ENCODE peak calls at places on chromosomes 13 and 19, in ten cellular contexts. Z is pancreas; V is thyroid gland; G is ovary; M is CD8-positive, alpha-beta T cell; I is SK-N-SH; R is transverse colon; C is right cardiac atrium; K is psoas muscle; Y is cardiac muscle cell. T is an unnamed sample. For H3K4me1, the result is how much of the 10 kb centered on the place peaks cover.

GRCh38 chr13:97329331-97329730 is 104.6 kb upstream of the RAP2A start:
- DNase-seq in I (no peak), V (no peak), M (no peak), Y (peak), R (no peak), K (no peak), Z (no peak), C (peak), G (no peak), T (no peak)

GRCh38 chr19:35345671-35346111 is 2.0 kb upstream of the FFAR1 start:
- DNase-seq in I (no peak), G (peak), Y (no peak), Z (no peak), C (no peak), V (no peak), K (no peak), R (no peak), M (no peak), T (peak)

GRCh38 chr19:7288131-7288530 is 6.1 kb downstream of the INSR start:
- DNase-seq in V (no peak), K (no peak), R (no peak), C (no peak), Y (no peak), I (no peak), G (no peak), M (no peak), Z (no peak), T (no peak)

GRCh38 chr13:20174656-20175405 is 14.0 kb upstream of the GJA3 start:
- DNase-seq in M (no peak), I (no peak), V (peak), Y (peak), R (peak), K (peak), C (peak), Z (peak), G (peak), T (peak)

GRCh38 chr13:25932353-25932752 is 119.5 kb downstream of the SHISA2 start:
- DNase-seq in G (no peak), V (no peak), Y (no peak), C (no peak), K (no peak), I (no peak), Z (no peak), M (no peak), R (no peak), T (no peak)

GRCh38 chr13:39451860-39452301 is 151.1 kb downstream of the LHFPL6 start:
- DNase-seq in I (no peak), V (peak), Z (peak), C (peak), R (peak), M (no peak), G (peak), K (peak), Y (peak), T (no peak)

GRCh38 chr19:3012522-3013260 is 16.4 kb downstream of the TLE2 start:
- DNase-seq in V (no peak), C (no peak), Y (peak), K (no peak), I (no peak), Z (no peak), M (no peak), G (no peak), R (no peak), T (no peak)

GRCh38 chr13:46022476-46022875 is 30.1 kb downstream of the ZC3H13 start:
- DNase-seq in Y (peak), K (no peak), M (no peak), G (no peak), Z (no peak), V (no peak), R (no peak), C (no peak), I (no peak), T (no peak)

GRCh38 chr13:24038846-24039330 is 121.6 kb upstream of the SPATA13 start:
- DNase-seq in Y (peak), R (peak), Z (peak), G (no peak), M (no peak), K (no peak), C (no peak), I (no peak), V (no peak), T (no peak)

GRCh38 chr19:3281026-3281425 is 56.6 kb downstream of the CELF5 start:
- DNase-seq in K (no peak), Z (no peak), Y (no peak), I (peak), V (no peak), C (no peak), G (no peak), M (no peak), R (no peak), T (no peak)

GRCh38 chr13:108830916-108831315 is 201.5 kb downstream of the MYO16 start:
- DNase-seq in Z (no peak), K (no peak), C (no peak), I (no peak), V (no peak), M (no peak), Y (no peak), G (no peak), R (no peak), T (no peak)

GRCh38 chr19:56091066-56091490 is 30.0 kb downstream of the ZNF787 start:
- DNase-seq in R (no peak), G (no peak), K (no peak), I (no peak), Y (peak), M (no peak), V (no peak), Z (no peak), C (peak), T (no peak)

GRCh38 chr13:26628706-26629105 is 71.2 kb downstream of the WASF3 start:
- DNase-seq in V (peak), G (no peak), Y (peak), C (no peak), K (no peak), Z (no peak), R (peak), M (no peak), I (no peak), T (no peak)

GRCh38 chr13:43441464-43441863 is 345.3 kb downstream of the ENOX1 start:
- DNase-seq in G (no peak), M (no peak), Z (no peak), I (no peak), R (no peak), Y (no peak), C (no peak), K (no peak), V (no peak), T (no peak)

GRCh38 chr13:113162783-113163685 is 4.6 kb downstream of the PROZ start:
- DNase-seq in G (no peak), R (no peak), I (no peak), Z (no peak), M (no peak), C (no peak), V (no peak), K (no peak), Y (no peak), T (no peak)

GRCh38 chr13:39306639-39307589 is 268.7 kb downstream of the NHLRC3 start:
- DNase-seq in Y (no peak), K (no peak), R (no peak), G (no peak), C (no peak), V (no peak), Z (no peak), M (no peak), I (no peak), T (no peak)

GRCh38 chr19:54626757-54627156 is 3.5 kb upstream of the LILRB1 start:
- DNase-seq in M (no peak), I (no peak), R (no peak), G (no peak), Y (no peak), V (no peak), Z (no peak), C (no peak), K (no peak), T (no peak)

GRCh38 chr19:4647676-4648644 is 8.6 kb downstream of the TNFAIP8L1 start:
- DNase-seq in I (no peak), V (peak), K (peak), Z (no peak), M (no peak), R (no peak), C (peak), Y (peak), G (peak), T (no peak)

GRCh38 chr13:95874286-95874685 is 178.9 kb downstream of the UGGT2 start:
- DNase-seq in V (no peak), G (no peak), R (no peak), Z (no peak), M (no peak), Y (no peak), K (no peak), C (no peak), I (no peak), T (no peak)

GRCh38 chr13:110006304-110006703 is 219.9 kb upstream of the IRS2 start:
- DNase-seq in K (peak), V (no peak), G (no peak), Z (no peak), I (no peak), M (no peak), C (no peak), Y (peak), R (no peak), T (no peak)

GRCh38 chr13:85590231-85590931 is 208.8 kb downstream of the SLITRK6 start:
- DNase-seq in C (no peak), R (no peak), V (no peak), Y (no peak), M (no peak), G (no peak), K (no peak), Z (no peak), I (no peak), T (no peak)

GRCh38 chr19:40348961-40349507 is 539 bp downstream of the PLD3 start:
- DNase-seq in K (no peak), Y (peak), Z (no peak), R (no peak), I (peak), V (no peak), G (no peak), M (no peak), C (no peak), T (no peak)

GRCh38 chr13:32878172-32878571 is 138.1 kb upstream of the KL start:
- DNase-seq in V (no peak), M (no peak), Z (no peak), G (no peak), K (no peak), I (no peak), Y (no peak), C (no peak), R (no peak), T (no peak)

GRCh38 chr13:103926118-103926517 is 859.9 kb upstream of the SLC10A2 start:
- DNase-seq in V (no peak), R (no peak), C (no peak), M (no peak), K (no peak), I (no peak), G (no peak), Y (no peak), Z (no peak), T (no peak)

GRCh38 chr13:85798999-85799646 is at the start of gene SLITRK6:
- DNase-seq in G (no peak), M (no peak), Y (peak), C (no peak), I (peak), V (no peak), R (no peak), Z (no peak), K (no peak), T (no peak)

GRCh38 chr13:33251131-33251629 is 34.4 kb downstream of the STARD13 start:
- DNase-seq in C (no peak), Y (peak), K (peak), R (no peak), G (no peak), V (no peak), I (peak), M (no peak), Z (no peak), T (no peak)

GRCh38 chr13:110297011-110297410 is 9.9 kb downstream of the COL4A1 start:
- DNase-seq in Z (no peak), M (no peak), Y (no peak), R (no peak), I (no peak), G (no peak), V (no peak), K (no peak), C (no peak), T (no peak)

GRCh38 chr13:28526876-28527275 is 31.9 kb upstream of the FLT1 start:
- DNase-seq in V (no peak), C (no peak), G (no peak), R (no peak), Z (no peak), M (no peak), Y (no peak), K (no peak), I (no peak), T (no peak)

GRCh38 chr13:114225610-114226009 is 9.1 kb upstream of the CDC16 start:
- DNase-seq in Z (no peak), R (no peak), V (no peak), G (no peak), M (no peak), C (no peak), Y (no peak), K (no peak), I (peak), T (no peak)

GRCh38 chr19:39139305-39140194 is 14.0 kb downstream of the PAK4 start:
- DNase-seq in M (no peak), V (no peak), Z (no peak), R (no peak), I (no peak), K (no peak), G (no peak), C (no peak), Y (peak), T (no peak)
- H3K4me1 ChIP-seq in M (under half), V (half or more), Z (under half), R (under half), I (under half), K (under half), G (under half), C (under half), Y (under half), T (half or more)

DNA sequence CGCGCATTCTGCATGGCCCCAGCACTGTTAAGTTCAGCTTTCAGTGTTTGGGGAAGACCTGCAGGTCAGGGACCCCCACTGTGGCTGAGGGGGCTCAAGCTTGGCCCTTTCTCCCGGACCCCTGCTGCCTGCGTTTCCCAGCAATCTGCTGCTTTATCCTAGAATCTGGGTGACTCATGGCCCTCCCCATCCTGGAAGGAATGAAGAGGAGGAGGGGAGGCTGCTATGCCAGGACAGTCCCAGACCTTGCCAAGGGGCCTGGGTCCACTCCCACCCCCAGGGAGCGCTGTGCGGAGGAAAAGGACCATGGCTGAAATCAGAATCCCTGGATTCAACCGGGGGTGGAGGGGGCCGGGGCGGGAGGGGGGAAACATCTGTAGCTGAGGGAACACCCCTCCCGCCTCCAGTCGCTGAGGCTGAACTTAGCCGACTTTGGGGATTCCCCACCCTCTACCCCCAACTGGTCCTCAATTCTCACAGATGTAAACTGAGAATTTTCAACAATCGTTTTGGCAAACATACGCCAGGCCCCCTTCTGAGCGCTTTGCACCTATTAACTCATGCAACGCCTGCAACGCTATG is 20.6 kb downstream of the ZNF114 start:
- DNase-seq in R (no peak), I (peak), Z (no peak), V (peak), G (no peak), M (no peak), Y (peak), C (no peak), K (no peak), T (no peak)
- H3K27ac ChIP-seq in R (no peak), I (no peak), Z (no peak), V (no peak), G (no peak), M (no peak), Y (no peak), C (no peak), K (no peak), T (no peak)

DNA sequence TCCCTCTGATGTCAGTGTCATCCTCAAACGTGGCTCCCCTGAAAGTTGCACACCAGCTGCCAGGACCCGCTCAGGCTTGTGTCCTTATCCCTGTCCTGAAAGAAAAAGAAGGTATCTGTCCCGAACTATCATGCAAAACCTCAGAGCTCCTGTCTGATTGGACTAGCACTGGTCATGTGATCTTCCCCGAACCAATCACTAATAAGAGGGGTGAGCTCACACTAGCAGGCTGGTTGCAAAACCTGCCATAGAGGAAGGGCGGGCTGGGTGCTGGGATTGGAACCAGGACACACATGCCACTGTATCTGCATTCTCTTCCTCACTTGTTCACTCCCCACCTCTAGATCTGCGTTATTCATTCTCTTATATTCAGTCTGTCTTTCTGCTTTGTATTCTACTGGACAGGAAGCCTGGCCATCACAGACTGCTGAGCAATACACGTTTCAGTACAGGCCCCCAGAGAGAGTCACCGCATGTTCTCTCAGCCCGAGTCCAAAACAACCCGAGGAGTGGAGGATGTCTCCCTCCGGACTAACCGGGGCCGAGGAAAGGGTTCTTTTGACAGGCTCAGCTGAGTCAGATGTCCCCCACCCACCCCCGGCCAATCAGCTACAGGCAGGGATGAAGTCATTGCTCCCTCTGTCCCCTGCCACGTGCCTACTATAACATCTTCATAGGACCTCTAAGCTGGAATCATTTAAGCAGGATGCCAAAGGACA is 97.7 kb downstream of the SIPA1L3 start:
- DNase-seq in V (peak), Y (peak), C (peak), I (peak), G (peak), Z (peak), K (peak), M (no peak), R (peak), T (peak)
- H3K4me1 ChIP-seq in V (under half), Y (under half), C (under half), I (under half), G (under half), Z (under half), K (under half), M (under half), R (under half), T (under half)

DNA sequence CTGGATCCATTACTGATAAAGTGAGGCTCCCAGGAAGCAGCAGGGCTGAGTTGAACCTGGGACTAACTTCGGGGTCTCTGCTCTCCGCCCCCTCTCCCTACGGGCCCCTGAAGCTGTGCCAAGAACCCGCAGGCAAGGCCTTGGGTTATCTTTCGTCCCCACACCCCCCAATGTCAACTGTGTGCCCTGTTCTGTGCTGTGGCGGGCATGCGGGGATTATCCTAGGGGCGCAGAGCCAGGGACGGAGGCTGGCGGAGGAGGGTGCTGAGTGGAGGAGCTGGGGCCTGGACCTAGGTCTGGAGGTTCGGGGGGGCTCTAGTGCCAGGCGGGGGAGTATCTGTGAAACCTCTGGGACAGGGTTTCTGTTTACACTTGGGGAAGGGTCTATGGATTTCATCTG is 26.4 kb downstream of the RFX1 start:
- DNase-seq in I (peak), V (no peak), M (no peak), G (no peak), R (no peak), Y (no peak), K (no peak), Z (no peak), C (peak), T (no peak)
- H3K27ac ChIP-seq in I (peak), V (no peak), M (peak), G (no peak), R (no peak), Y (no peak), K (no peak), Z (no peak), C (no peak), T (peak)

GRCh38 chr19:10557603-10558197 is 8.1 kb downstream of the KRI1 start:
- DNase-seq in M (no peak), Y (no peak), I (no peak), K (no peak), V (no peak), R (no peak), C (peak), Z (no peak), G (no peak), T (no peak)
- H3K4me1 ChIP-seq in M (under half), Y (under half), I (under half), K (under half), V (under half), R (under half), C (under half), Z (under half), G (under half), T (under half)